ENCODE peak calls at places on chromosomes 12 and 14, in six cellular contexts. N, I, G, B, J and M are unnamed samples.

GRCh38 chr12:122856999-122857671 is 21.9 kb downstream of the HIP1R start:
- DNase-seq in J (no peak), N (no peak), G (no peak), B (no peak), I (peak), M (no peak)

GRCh38 chr14:101104485-101104884 is 201.0 kb upstream of the RTL1 start:
- DNase-seq in I (no peak), B (no peak), G (no peak), N (no peak), J (no peak), M (no peak)

GRCh38 chr12:116455540-116456306 is 103.5 kb upstream of the MAP1LC3B2 start:
- DNase-seq in B (peak), I (peak), G (peak), J (no peak), N (peak), M (peak)

GRCh38 chr12:6551063-6551461 is 4.8 kb downstream of the IFFO1 start:
- DNase-seq in I (no peak), N (no peak), J (no peak), B (no peak), G (no peak), M (peak)

GRCh38 chr12:67726868-67727267 is 78.3 kb downstream of the DYRK2 start:
- DNase-seq in G (peak), B (no peak), J (no peak), N (no peak), I (no peak), M (no peak)

GRCh38 chr14:105864116-105864515 is 337.7 kb downstream of the TMEM121 start:
- DNase-seq in I (no peak), B (no peak), N (no peak), J (no peak), G (no peak), M (peak)

GRCh38 chr14:102977475-102977874 is 55.0 kb downstream of the AMN start:
- DNase-seq in N (no peak), J (no peak), B (no peak), I (no peak), G (no peak), M (no peak)

GRCh38 chr12:91422811-91423210 is 240.2 kb upstream of the DCN start:
- DNase-seq in B (no peak), I (no peak), J (no peak), G (no peak), N (no peak), M (no peak)

GRCh38 chr12:122528992-122529391 is 1.9 kb downstream of the KNTC1 start:
- DNase-seq in N (no peak), G (no peak), J (no peak), I (no peak), B (no peak), M (no peak)

GRCh38 chr12:120500577-120500976 is 4.7 kb downstream of the DYNLL1 start:
- DNase-seq in J (no peak), B (no peak), I (peak), N (no peak), G (no peak), M (no peak)

GRCh38 chr14:68548194-68549056 is 244.4 kb downstream of the ZFP36L1 start:
- DNase-seq in J (no peak), B (peak), G (peak), I (peak), N (peak), M (peak)

GRCh38 chr12:108090107-108090899 is 38.8 kb upstream of the WSCD2 start:
- DNase-seq in I (no peak), N (no peak), G (no peak), J (no peak), B (no peak), M (no peak)

GRCh38 chr12:116672842-116673516 is 64.9 kb downstream of the SPRING1 start:
- DNase-seq in B (no peak), N (no peak), J (peak), G (no peak), I (no peak), M (no peak)

GRCh38 chr14:89327771-89328212 is 89.2 kb downstream of the FOXN3 start:
- DNase-seq in B (no peak), N (no peak), J (no peak), G (no peak), I (peak), M (no peak)

GRCh38 chr12:75883241-75883640 is 148.3 kb downstream of the PHLDA1 start:
- DNase-seq in N (no peak), J (no peak), B (no peak), I (no peak), G (no peak), M (no peak)

GRCh38 chr12:19190292-19191031 is 60.9 kb downstream of the PLEKHA5 start:
- DNase-seq in G (peak), J (no peak), I (peak), B (no peak), N (no peak), M (no peak)

GRCh38 chr12:46553266-46553665 is 180.7 kb upstream of the SLC38A2 start:
- DNase-seq in I (peak), N (no peak), G (peak), J (no peak), B (peak), M (no peak)

GRCh38 chr12:63894132-63894531 is 49.6 kb downstream of the SRGAP1 start:
- DNase-seq in B (no peak), N (no peak), I (peak), J (no peak), G (no peak), M (no peak)

GRCh38 chr14:96739511-96739910 is 57.7 kb upstream of the VRK1 start:
- DNase-seq in B (no peak), N (no peak), I (no peak), J (no peak), G (no peak), M (no peak)

GRCh38 chr12:22321620-22322019 is 12.9 kb downstream of the ST8SIA1 start:
- DNase-seq in J (no peak), B (no peak), G (peak), N (no peak), I (no peak), M (no peak)

GRCh38 chr12:47863985-47864384 is 40.8 kb downstream of the VDR start:
- DNase-seq in I (no peak), G (peak), J (no peak), N (no peak), B (no peak), M (no peak)

GRCh38 chr12:66059670-66060069 is 70.9 kb downstream of the LLPH start:
- DNase-seq in I (no peak), G (no peak), N (no peak), J (no peak), B (no peak), M (no peak)

GRCh38 chr12:91926810-91927209 is 218.8 kb downstream of the BTG1 start:
- DNase-seq in B (peak), J (no peak), I (peak), N (no peak), G (peak), M (no peak)

GRCh38 chr12:113912761-113913295 is 53.3 kb downstream of the RBM19 start:
- DNase-seq in N (no peak), J (no peak), B (peak), I (peak), G (peak), M (no peak)

GRCh38 chr12:2244013-2244861 is 191.4 kb downstream of the CACNA1C start:
- DNase-seq in N (peak), I (peak), B (no peak), J (no peak), G (peak), M (peak)

GRCh38 chr14:103520657-103521437 is 1.8 kb downstream of the CKB start:
- DNase-seq in N (no peak), B (peak), G (peak), J (no peak), I (peak), M (peak)

GRCh38 chr12:66695130-66695529 is 16.3 kb upstream of the GRIP1 start:
- DNase-seq in B (no peak), G (no peak), J (no peak), I (no peak), N (no peak), M (no peak)

GRCh38 chr14:21025374-21026151 is 702 bp upstream of the NDRG2 start:
- DNase-seq in B (no peak), G (no peak), N (no peak), J (no peak), I (no peak), M (peak)

GRCh38 chr14:77303417-77304156 is 17.1 kb downstream of the POMT2 start:
- DNase-seq in J (no peak), I (peak), N (peak), G (peak), B (peak), M (no peak)

GRCh38 chr12:29304388-29304787 is 76.6 kb downstream of the ERGIC2 start:
- DNase-seq in G (no peak), I (no peak), N (no peak), B (no peak), J (no peak), M (no peak)

DNA sequence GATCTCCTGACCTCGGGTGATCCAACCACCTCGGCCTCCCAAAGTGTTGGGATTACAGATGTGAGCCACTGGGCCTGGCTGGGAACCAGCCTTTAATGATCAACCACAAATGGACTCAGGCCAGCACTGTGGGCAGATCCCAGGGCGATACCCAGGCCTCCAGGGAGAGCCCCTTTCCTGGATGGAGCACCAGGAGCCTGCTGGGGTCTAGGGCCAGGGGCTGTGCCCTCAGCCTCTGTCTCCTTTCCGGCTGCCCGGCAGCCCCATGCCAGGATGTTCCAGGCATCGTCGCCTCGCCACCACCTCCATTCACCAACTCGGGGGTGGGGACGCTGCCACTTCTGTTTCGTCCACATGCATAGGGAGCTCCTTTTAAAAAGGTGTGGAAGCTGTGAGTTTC is 2.3 kb downstream of the ADGRD1 start:
- DNase-seq in B (no peak), N (no peak), J (no peak), G (no peak), I (no peak), M (no peak)
- H3K4me3 ChIP-seq in B (no peak), N (no peak), J (no peak), G (no peak), I (no peak), M (peak)

GRCh38 chr14:22152901-22153300 is 436.1 kb downstream of the DAD1 start:
- DNase-seq in J (no peak), B (no peak), N (no peak), G (no peak), I (no peak), M (no peak)
- H3K4me3 ChIP-seq in J (no peak), B (no peak), N (no peak), G (no peak), I (no peak), M (no peak)

DNA sequence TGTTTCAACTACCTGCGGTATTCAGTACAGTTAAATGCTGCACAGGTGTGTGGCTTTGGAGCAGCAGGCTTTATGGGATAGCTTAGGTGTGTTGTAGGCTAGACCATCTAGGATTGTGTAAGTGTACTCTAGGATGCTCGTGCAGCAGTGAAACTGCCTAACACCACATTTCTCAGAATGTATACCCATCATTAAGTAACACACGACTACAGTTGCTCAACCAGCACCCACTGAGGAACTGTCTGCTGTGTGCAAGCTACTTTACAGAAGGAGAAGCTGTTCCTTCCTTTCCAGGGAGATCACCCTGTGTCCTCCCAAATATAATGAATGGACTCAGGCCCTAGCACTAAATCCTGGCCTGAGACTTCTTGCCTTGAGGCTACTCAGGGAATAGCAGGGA is 94.8 kb downstream of the SLC24A4 start:
- DNase-seq in B (no peak), N (no peak), J (no peak), I (no peak), G (no peak), M (no peak)
- H3K4me3 ChIP-seq in B (no peak), N (no peak), J (no peak), I (no peak), G (no peak), M (no peak)

DNA sequence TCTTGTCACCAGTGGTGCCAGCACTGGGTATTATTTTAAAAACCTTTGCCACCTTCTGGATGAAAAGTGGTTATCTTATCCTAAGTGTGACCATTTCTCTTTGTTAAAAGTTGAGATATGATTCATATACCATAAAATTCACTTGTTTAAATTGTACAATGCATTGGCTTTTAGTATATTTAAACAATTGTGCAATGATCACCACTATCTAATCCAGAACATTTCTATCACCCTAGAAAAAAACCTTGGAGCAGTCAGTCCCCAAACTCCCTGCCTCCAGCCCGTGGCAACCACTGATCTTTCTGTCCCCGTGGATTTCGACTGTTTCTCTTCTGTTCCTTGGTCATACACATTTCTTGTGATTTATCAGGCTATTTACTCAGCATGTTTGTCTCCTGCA is 28.3 kb downstream of the SH2B3 start:
- DNase-seq in J (no peak), G (no peak), N (no peak), B (no peak), I (peak), M (no peak)
- H3K4me3 ChIP-seq in J (peak), G (no peak), N (no peak), B (no peak), I (peak), M (no peak)

DNA sequence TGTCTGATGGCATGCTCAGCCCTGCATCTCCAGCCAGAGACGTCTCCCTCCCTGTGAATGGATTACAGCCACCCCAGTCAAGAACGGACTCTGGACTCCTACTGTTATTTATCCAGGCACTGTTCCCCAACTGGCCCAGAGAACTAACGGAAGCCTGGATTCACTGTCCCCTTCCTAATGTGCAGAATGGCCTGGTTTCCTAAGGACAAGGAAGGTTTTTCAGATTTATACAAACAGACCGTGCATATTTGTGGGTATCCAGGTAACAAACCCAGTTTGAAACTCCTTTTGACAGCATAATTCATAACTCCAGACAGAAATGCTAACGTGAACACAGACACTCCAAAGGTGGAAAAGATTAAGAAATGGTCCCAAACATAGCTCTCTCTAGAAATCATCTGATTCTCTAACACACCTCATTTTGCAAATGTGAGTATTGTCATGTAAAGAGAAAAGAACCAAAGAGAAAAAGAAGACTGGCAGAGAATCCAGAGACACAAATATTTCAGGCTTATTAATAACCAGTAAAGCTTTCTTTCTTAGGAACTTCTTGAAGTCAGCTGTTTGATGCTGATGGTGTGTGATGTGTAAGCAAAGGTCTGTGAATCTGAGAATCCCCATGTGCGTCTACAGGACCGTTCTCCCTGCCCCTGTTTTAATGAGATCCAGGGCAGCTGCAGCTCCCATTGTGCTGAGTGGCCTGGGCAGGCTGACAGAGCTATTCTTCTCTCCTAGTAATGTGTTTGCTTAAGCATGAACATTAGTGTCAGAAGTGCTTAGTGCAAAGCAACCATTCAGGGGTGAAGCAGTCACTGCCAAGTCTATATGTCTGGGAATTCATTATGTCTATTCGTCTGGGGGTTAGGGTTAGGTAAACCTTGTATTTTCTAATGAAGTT is 86.8 kb upstream of the HIF1A start:
- DNase-seq in G (no peak), B (no peak), I (no peak), N (no peak), J (no peak), M (no peak)
- H3K4me3 ChIP-seq in G (no peak), B (no peak), I (peak), N (no peak), J (no peak), M (no peak)

GRCh38 chr12:49990269-49990668 is 17.5 kb downstream of the AQP6 start:
- DNase-seq in N (no peak), B (no peak), G (no peak), I (no peak), J (no peak), M (no peak)
- H3K4me3 ChIP-seq in N (no peak), B (no peak), G (no peak), I (no peak), J (no peak), M (no peak)

DNA sequence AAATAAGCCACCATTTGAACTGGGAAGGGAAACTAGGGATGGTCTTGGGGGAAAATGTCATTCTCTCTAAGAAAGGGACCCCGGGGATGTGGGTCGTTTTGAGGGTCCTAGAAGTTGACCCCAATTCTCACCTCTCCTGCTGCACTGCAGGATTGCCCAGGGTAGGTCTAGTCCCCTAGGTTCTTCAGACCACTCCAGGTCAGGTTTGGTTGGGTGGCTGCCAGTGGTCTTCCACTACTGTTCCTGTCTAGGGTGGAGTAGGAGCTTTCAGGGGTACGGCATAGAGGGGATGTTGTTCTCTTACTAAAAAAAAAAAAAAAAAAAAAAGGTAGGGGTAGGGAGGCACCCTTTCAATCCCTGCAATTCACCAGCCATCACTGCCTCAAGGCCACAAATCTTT is 7.3 kb downstream of the HOXC8 start:
- DNase-seq in B (no peak), N (no peak), I (no peak), J (no peak), G (no peak), M (no peak)
- H3K4me3 ChIP-seq in B (peak), N (peak), I (peak), J (no peak), G (peak), M (no peak)

GRCh38 chr12:52041695-52042123 is 9.5 kb upstream of the NR4A1 start:
- DNase-seq in J (no peak), B (peak), N (no peak), I (peak), G (peak), M (peak)
- H3K4me3 ChIP-seq in J (no peak), B (no peak), N (no peak), I (no peak), G (no peak), M (no peak)

GRCh38 chr14:38208825-38209562 is 1.3 kb downstream of the SSTR1 start:
- DNase-seq in B (no peak), G (no peak), I (peak), N (peak), J (no peak), M (no peak)

GRCh38 chr14:38209572-38210159 is 2.0 kb downstream of the SSTR1 start:
- DNase-seq in J (no peak), N (no peak), B (no peak), G (no peak), I (no peak), M (peak)

GRCh38 chr14:38210168-38210567 is 2.5 kb downstream of the SSTR1 start:
- DNase-seq in N (peak), G (no peak), I (peak), B (peak), J (no peak), M (no peak)

GRCh38 chr14:38211258-38211735 is 3.6 kb downstream of the SSTR1 start:
- DNase-seq in B (no peak), G (no peak), I (peak), N (no peak), J (no peak), M (no peak)

GRCh38 chr14:38210587-38211257 is 3.0 kb downstream of the SSTR1 start:
- DNase-seq in G (no peak), B (peak), I (peak), J (no peak), N (no peak), M (no peak)
- H3K4me3 ChIP-seq in G (no peak), B (no peak), I (peak), J (no peak), N (peak), M (peak)